ENCODE peak calls at places on chromosomes 6 and 20, in eight cellular contexts. U is H4, X is A549, S is T follicular helper cell, B is MV-4-11, T is C1 segment of cervical spinal cord, H is thoracic aorta, P is epithelial cell of esophagus. K is an unnamed sample.

GRCh38 chr20:3661836-3662665 is 1.1 kb downstream of the GFRA4 start:
- DNase-seq in T (no peak), H (no peak), P (no peak), X (no peak), B (no peak), U (no peak), S (no peak), K (no peak)

GRCh38 chr6:20817806-20818320 is 283.6 kb downstream of the CDKAL1 start:
- DNase-seq in S (no peak), T (no peak), X (no peak), P (peak; percentile 41), B (no peak), H (no peak), U (no peak), K (no peak)

GRCh38 chr6:156009656-156010055 is 554.0 kb upstream of the NOX3 start:
- DNase-seq in X (no peak), U (no peak), T (no peak), P (no peak), H (no peak), B (no peak), S (no peak), K (no peak)

GRCh38 chr20:37796733-37797132 is 102.9 kb downstream of the CTNNBL1 start:
- DNase-seq in S (no peak), P (no peak), T (no peak), X (no peak), H (no peak), B (no peak), U (no peak), K (no peak)

GRCh38 chr20:62952373-62953166 is at the start of gene SLC17A9:
- DNase-seq in B (peak; percentile 76), T (no peak), H (peak; percentile 28), P (no peak), X (no peak), S (no peak), U (no peak), K (peak; percentile 20)

GRCh38 chr6:147873826-147874225 is 365.3 kb downstream of the SAMD5 start:
- DNase-seq in P (no peak), H (no peak), U (no peak), S (no peak), X (no peak), B (no peak), T (no peak), K (no peak)

GRCh38 chr6:52375780-52376556 is 14.0 kb downstream of the PAQR8 start:
- DNase-seq in B (peak; percentile 44), H (no peak), P (no peak), X (no peak), S (no peak), T (peak; percentile 6), U (no peak), K (no peak)

GRCh38 chr20:50624351-50625016 is 66.9 kb downstream of the RIPOR3 start:
- DNase-seq in B (no peak), P (peak; percentile 57), H (no peak), X (no peak), T (peak; percentile 37), U (no peak), S (no peak), K (no peak)

GRCh38 chr6:116016846-116017545 is 43.7 kb downstream of the FRK start:
- DNase-seq in H (no peak), X (no peak), B (no peak), T (no peak), U (no peak), S (no peak), P (no peak), K (no peak)

GRCh38 chr6:136524936-136525413 is 25.2 kb downstream of the MAP7 start:
- DNase-seq in H (no peak), S (no peak), X (no peak), P (no peak), T (peak; percentile 76), U (no peak), B (no peak), K (no peak)

GRCh38 chr20:11890331-11891080 is 27.2 kb upstream of the BTBD3 start:
- DNase-seq in T (peak; percentile 94), H (peak; percentile 51), P (peak; percentile 90), X (peak; percentile 87), S (no peak), U (peak; percentile 86), B (peak; percentile 80), K (peak; percentile 28)

GRCh38 chr6:134347916-134348805 is 30.2 kb upstream of the SGK1 start:
- DNase-seq in U (peak; percentile 10), S (no peak), B (no peak), X (no peak), H (no peak), P (no peak), T (peak; percentile 72), K (no peak)

GRCh38 chr20:2293971-2294370 is 1.8 kb upstream of the TGM3 start:
- DNase-seq in H (no peak), U (no peak), S (no peak), T (peak; percentile 1), X (no peak), P (no peak), B (no peak), K (no peak)

GRCh38 chr6:115796061-115796460 is 264.6 kb downstream of the FRK start:
- DNase-seq in T (no peak), P (no peak), B (no peak), S (no peak), X (no peak), U (no peak), H (no peak), K (no peak)

GRCh38 chr20:51622004-51622874 is 79.7 kb upstream of the NFATC2 start:
- DNase-seq in X (no peak), S (no peak), H (no peak), U (no peak), B (no peak), P (no peak), T (peak; percentile 92), K (no peak)

GRCh38 chr6:157841211-157841840 is 18.3 kb downstream of the SNX9 start:
- DNase-seq in P (peak; percentile 90), T (no peak), X (no peak), H (no peak), B (peak; percentile 30), S (no peak), U (no peak), K (no peak)

GRCh38 chr6:51459958-51460357 is 627.5 kb downstream of the PKHD1 start:
- DNase-seq in X (no peak), H (no peak), U (no peak), S (no peak), P (no peak), T (no peak), B (no peak), K (no peak)

GRCh38 chr6:125738276-125738675 is 11.2 kb upstream of the HEY2 start:
- DNase-seq in U (no peak), T (no peak), B (no peak), H (no peak), S (no peak), X (no peak), P (no peak), K (no peak)

GRCh38 chr20:54037525-54037924 is 32.9 kb downstream of the BCAS1 start:
- DNase-seq in T (no peak), S (no peak), X (no peak), H (no peak), P (no peak), B (no peak), U (no peak), K (no peak)

GRCh38 chr6:32980488-32981038 is 12.2 kb downstream of the BRD2 start:
- DNase-seq in T (no peak), H (no peak), U (no peak), B (no peak), X (no peak), P (no peak), S (no peak), K (no peak)

GRCh38 chr20:49446808-49447207 is 35.7 kb downstream of the KCNB1 start:
- DNase-seq in B (peak; percentile 30), T (no peak), S (no peak), H (peak; percentile 45), U (peak; percentile 49), X (no peak), P (no peak), K (no peak)

GRCh38 chr6:117483645-117484016 is 1.2 kb downstream of the DCBLD1 start:
- DNase-seq in X (no peak), H (no peak), B (peak; percentile 37), U (no peak), S (no peak), T (peak; percentile 35), P (peak; percentile 46), K (peak; percentile 18)

GRCh38 chr6:31497595-31498476 is at the start of gene MICB:
- DNase-seq in X (peak; percentile 78), S (peak; percentile 85), B (peak; percentile 35), H (peak; percentile 56), T (peak; percentile 90), U (peak; percentile 65), P (peak; percentile 96), K (peak; percentile 91)

GRCh38 chr6:36980876-36981619 is 4.9 kb downstream of the MTCH1 start:
- DNase-seq in H (no peak), T (peak; percentile 31), U (no peak), S (no peak), B (no peak), X (no peak), P (no peak), K (no peak)

GRCh38 chr6:53369876-53370515 is 21.2 kb upstream of the ELOVL5 start:
- DNase-seq in U (no peak), B (no peak), P (no peak), S (no peak), H (no peak), X (no peak), T (no peak), K (no peak)

GRCh38 chr6:35034411-35035171 is 106.5 kb downstream of the TCP11 start:
- DNase-seq in P (peak; percentile 53), B (peak; percentile 96), H (no peak), T (no peak), S (no peak), X (no peak), U (no peak), K (no peak)

GRCh38 chr20:52379723-52380336 is 188.3 kb upstream of the ZFP64 start:
- DNase-seq in P (peak; percentile 36), T (no peak), B (no peak), S (no peak), H (no peak), U (no peak), X (peak; percentile 33), K (peak; percentile 3)

GRCh38 chr6:40545954-40546353 is 41.2 kb downstream of the LRFN2 start:
- DNase-seq in H (no peak), T (no peak), B (no peak), X (no peak), S (no peak), P (no peak), U (no peak), K (no peak)

GRCh38 chr20:9808166-9808565 is 30.7 kb downstream of the PAK5 start:
- DNase-seq in B (no peak), U (no peak), S (no peak), X (no peak), T (peak; percentile 56), P (no peak), H (no peak), K (no peak)

GRCh38 chr6:36984581-36985383 is 1.2 kb downstream of the MTCH1 start:
- DNase-seq in B (peak; percentile 11), S (peak; percentile 56), X (no peak), T (no peak), H (peak; percentile 51), P (peak; percentile 45), U (peak; percentile 25), K (peak; percentile 57)

GRCh38 chr6:62819640-62820039 is 391.6 kb upstream of the FKBP1C start:
- DNase-seq in X (no peak), T (no peak), H (no peak), S (no peak), B (no peak), U (no peak), P (no peak), K (no peak)

GRCh38 chr6:3013486-3013885 is 13.8 kb downstream of the NQO2 start:
- DNase-seq in T (no peak), H (no peak), S (no peak), P (peak; percentile 93), U (peak; percentile 74), B (peak; percentile 57), X (peak; percentile 40), K (no peak)

GRCh38 chr6:166330612-166331011 is 11.7 kb downstream of the SFT2D1 start:
- DNase-seq in B (no peak), U (no peak), S (no peak), P (peak; percentile 28), T (no peak), H (no peak), X (peak; percentile 12), K (no peak)

GRCh38 chr20:63085087-63085861 is 78.5 kb upstream of the BHLHE23 start:
- DNase-seq in S (no peak), B (no peak), H (no peak), U (no peak), T (no peak), P (no peak), X (no peak), K (no peak)